ENCODE peak calls at places on chromosomes 16 and 17, in eight cellular contexts. N is neural progenitor cell, T is right atrium auricular region, R is progenitor cell of endocrine pancreas, H is ovary, V is lower lobe of right lung, K is GM20000, O is body of pancreas. G is an unnamed sample.

GRCh38 chr16:19410435-19411153 is 7.1 kb upstream of the TMC5 start:
- DNase-seq in R (peak; percentile 53), T (no peak), O (peak; percentile 44), K (peak; percentile 53), H (no peak), V (peak; percentile 80), N (peak; percentile 82), G (no peak)

GRCh38 chr16:19432429-19432828 is 14.7 kb downstream of the TMC5 start:
- DNase-seq in O (peak; percentile 37), K (no peak), H (no peak), V (no peak), T (no peak), R (no peak), N (no peak), G (no peak)

GRCh38 chr17:34885076-34885475 is 76.2 kb downstream of the CCT6B start:
- DNase-seq in T (no peak), R (no peak), N (no peak), H (no peak), O (no peak), V (no peak), K (no peak), G (no peak)

GRCh38 chr17:40559954-40560591 is 5.2 kb downstream of the CCR7 start:
- DNase-seq in O (peak; percentile 91), K (peak; percentile 68), H (peak; percentile 96), R (peak; percentile 86), T (peak; percentile 95), N (peak; percentile 91), V (peak; percentile 89), G (peak; percentile 88)

GRCh38 chr17:71995570-71995969 is 125.2 kb upstream of the SOX9 start:
- DNase-seq in H (no peak), V (no peak), N (no peak), R (no peak), O (no peak), K (no peak), T (no peak), G (no peak)

GRCh38 chr16:61435356-61435755 is 600.9 kb downstream of the CDH8 start:
- DNase-seq in R (no peak), H (no peak), N (no peak), T (no peak), K (no peak), O (no peak), V (no peak), G (no peak)

GRCh38 chr16:84883301-84883700 is 63.5 kb downstream of the CRISPLD2 start:
- DNase-seq in T (peak; percentile 73), O (no peak), K (no peak), H (no peak), R (no peak), N (no peak), V (no peak), G (no peak)

GRCh38 chr17:29196784-29197515 is 16.8 kb upstream of the MYO18A start:
- DNase-seq in H (no peak), V (no peak), T (no peak), O (peak; percentile 6), R (no peak), K (no peak), N (no peak), G (no peak)

GRCh38 chr17:44375196-44376017 is 11.8 kb upstream of the FAM171A2 start:
- DNase-seq in K (peak; percentile 33), V (no peak), H (no peak), N (peak; percentile 28), T (no peak), R (no peak), O (no peak), G (no peak)

GRCh38 chr17:50278526-50279180 is 4.4 kb downstream of the TMEM92 start:
- DNase-seq in R (no peak), V (no peak), N (no peak), O (no peak), K (no peak), T (no peak), H (no peak), G (no peak)

GRCh38 chr17:17590141-17590735 is 1.3 kb downstream of the PEMT start:
- DNase-seq in O (no peak), N (no peak), K (no peak), T (no peak), V (no peak), R (no peak), H (no peak), G (no peak)

GRCh38 chr17:14301761-14302401 is 1.0 kb downstream of the HS3ST3B1 start:
- DNase-seq in K (peak; percentile 70), N (peak; percentile 48), O (peak; percentile 31), T (no peak), V (peak; percentile 65), R (peak; percentile 24), H (peak; percentile 45), G (no peak)

GRCh38 chr16:71338193-71338592 is 20.3 kb upstream of the CALB2 start:
- DNase-seq in H (no peak), O (no peak), N (no peak), K (no peak), V (no peak), T (no peak), R (no peak), G (no peak)

GRCh38 chr16:85616608-85617311 is 3.6 kb downstream of the GSE1 start:
- DNase-seq in N (no peak), H (no peak), O (peak; percentile 60), R (no peak), V (peak; percentile 81), K (peak; percentile 87), T (no peak), G (no peak)

GRCh38 chr17:42920922-42921321 is 20.3 kb downstream of the G6PC1 start:
- DNase-seq in T (no peak), N (no peak), H (no peak), K (no peak), V (peak; percentile 50), O (peak; percentile 48), R (no peak), G (no peak)

GRCh38 chr17:78774956-78775571 is 7.0 kb downstream of the CYTH1 start:
- DNase-seq in T (no peak), H (no peak), R (no peak), V (no peak), N (no peak), O (no peak), K (no peak), G (no peak)
- TF ChIP-seq CTCF in T (no peak), H (no peak), R (no peak), V (no peak), N (no peak), O (no peak), K (no peak), G (no peak)

DNA sequence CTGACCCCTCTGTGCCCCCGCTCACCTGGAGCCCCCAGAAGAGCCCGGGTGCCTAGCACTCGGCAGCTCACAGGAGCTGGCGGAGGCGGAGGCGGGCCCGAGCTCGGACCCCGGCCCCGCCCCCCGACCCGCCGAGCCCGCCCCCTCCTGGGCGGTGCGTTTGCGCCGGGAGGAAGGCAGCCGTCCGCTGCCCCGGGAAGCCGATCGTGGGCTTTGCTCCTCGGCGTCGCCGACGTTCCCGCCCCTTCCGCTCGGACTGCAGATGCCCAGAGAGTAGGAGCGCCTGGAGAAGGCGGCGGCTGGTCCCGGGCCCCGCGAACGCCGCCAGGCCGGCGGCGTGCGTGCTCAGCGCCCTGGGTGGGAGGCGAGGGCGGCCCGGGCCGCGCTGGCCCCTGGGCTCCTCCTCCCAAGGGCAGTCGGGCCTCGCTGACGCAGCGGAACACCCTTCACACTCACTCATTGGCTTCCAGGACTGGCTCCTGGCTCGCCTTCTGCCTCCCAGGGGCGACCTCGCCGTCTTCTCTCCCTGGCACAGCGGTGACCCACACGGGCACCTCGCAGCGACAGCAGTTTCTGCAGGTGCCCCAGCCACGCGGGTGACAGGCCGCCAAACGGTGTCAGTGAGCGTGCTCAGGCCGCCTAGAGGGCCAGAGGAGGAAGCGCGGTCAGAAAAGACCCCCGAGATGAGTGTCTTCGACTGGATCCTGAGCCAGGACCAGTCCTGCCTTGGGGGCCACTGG is at the start of gene PLSCR3:
- DNase-seq in K (peak; percentile 99), V (peak; percentile 91), O (peak; percentile 87), N (peak; percentile 94), R (peak; percentile 72), T (peak; percentile 80), H (peak; percentile 87), G (peak; percentile 27)
- TF ChIP-seq CTCF in K (no peak), V (no peak), O (no peak), N (peak; percentile 59), R (peak; percentile 63), T (no peak), H (peak; percentile 51), G (no peak)

GRCh38 chr17:19713462-19713861 is 2.9 kb downstream of the SLC47A2 start:
- DNase-seq in N (no peak), R (no peak), V (no peak), K (no peak), O (no peak), T (no peak), H (no peak), G (no peak)
- TF ChIP-seq CTCF in N (peak; percentile 41), R (peak; percentile 34), V (no peak), K (no peak), O (no peak), T (no peak), H (no peak), G (peak; percentile 8)

GRCh38 chr16:47774661-47775060 is 313.5 kb downstream of the PHKB start:
- DNase-seq in H (no peak), O (no peak), T (no peak), K (no peak), N (peak; percentile 27), R (no peak), V (no peak), G (no peak)
- TF ChIP-seq CTCF in H (no peak), O (no peak), T (no peak), K (no peak), N (peak; percentile 14), R (peak; percentile 11), V (peak; percentile 13), G (no peak)

GRCh38 chr17:49257296-49257695 is 26.7 kb upstream of the PHOSPHO1 start:
- DNase-seq in V (no peak), H (no peak), R (no peak), N (no peak), O (no peak), T (no peak), K (no peak), G (no peak)

GRCh38 chr17:49252148-49252682 is 21.6 kb upstream of the PHOSPHO1 start:
- DNase-seq in V (peak; percentile 56), H (no peak), R (no peak), K (no peak), O (no peak), N (no peak), T (no peak), G (no peak)

GRCh38 chr17:49249292-49249794 is 18.8 kb upstream of the PHOSPHO1 start:
- DNase-seq in R (no peak), N (no peak), T (no peak), O (no peak), K (no peak), H (no peak), V (peak; percentile 53), G (no peak)

GRCh38 chr17:49249890-49250522 is 19.4 kb upstream of the PHOSPHO1 start:
- DNase-seq in H (no peak), O (no peak), V (no peak), N (no peak), K (no peak), R (no peak), T (no peak), G (no peak)

GRCh38 chr17:49254066-49254465 is 23.5 kb upstream of the PHOSPHO1 start:
- DNase-seq in O (no peak), V (no peak), H (no peak), N (no peak), K (no peak), T (no peak), R (no peak), G (no peak)
- TF ChIP-seq CTCF in O (no peak), V (no peak), H (no peak), N (peak; percentile 18), K (no peak), T (no peak), R (no peak), G (no peak)